ENCODE peak calls at places on chromosomes 4 and X, in five cellular contexts. V, J, U, W and E are unnamed samples.

GRCh38 chrX:136708348-136708747 is 60.4 kb downstream of the CD40LG start:
- DNase-seq in U (no peak), J (no peak), V (no peak), W (no peak), E (no peak)

GRCh38 chrX:100263650-100264049 is 146.4 kb downstream of the PCDH19 start:
- DNase-seq in J (no peak), V (no peak), U (no peak), W (no peak), E (no peak)

GRCh38 chr4:5888222-5888701 is 4.6 kb downstream of the CRMP1 start:
- DNase-seq in U (no peak), W (no peak), V (peak), J (no peak), E (peak)

GRCh38 chrX:119942831-119943184 is 743 bp downstream of the NKAP start:
- DNase-seq in W (no peak), U (no peak), J (no peak), V (peak), E (no peak)

GRCh38 chr4:122973465-122973864 is 51.1 kb upstream of the NUDT6 start:
- DNase-seq in W (no peak), V (no peak), J (no peak), U (no peak), E (no peak)

GRCh38 chr4:108287834-108288413 is 119.2 kb upstream of the LEF1 start:
- DNase-seq in W (no peak), V (no peak), U (no peak), J (no peak), E (no peak)

GRCh38 chr4:98260047-98260578 is 1.1 kb upstream of the RAP1GDS1 start:
- DNase-seq in J (no peak), V (peak), W (peak), U (no peak), E (peak)

GRCh38 chr4:7147661-7148310 is 44.6 kb upstream of the SORCS2 start:
- DNase-seq in W (no peak), V (no peak), J (no peak), U (no peak), E (no peak)

GRCh38 chrX:123155327-123155726 is 28.8 kb upstream of the GRIA3 start:
- DNase-seq in U (no peak), J (no peak), W (no peak), V (no peak), E (no peak)

GRCh38 chr4:24160358-24160757 is 270.5 kb upstream of the PPARGC1A start:
- DNase-seq in J (no peak), V (no peak), U (no peak), W (no peak), E (no peak)

GRCh38 chrX:48974033-48974432 is 2.4 kb upstream of the KCND1 start:
- DNase-seq in U (no peak), J (no peak), V (no peak), W (no peak), E (no peak)

GRCh38 chr4:3231431-3231980 is 17.5 kb upstream of the MSANTD1 start:
- DNase-seq in J (no peak), V (no peak), U (no peak), W (no peak), E (no peak)

GRCh38 chr4:184968784-184969201 is 49.5 kb upstream of the HELT start:
- DNase-seq in V (no peak), U (no peak), J (no peak), W (no peak), E (no peak)

GRCh38 chr4:72006576-72006975 is 25.2 kb upstream of the NPFFR2 start:
- DNase-seq in V (no peak), J (peak), U (no peak), W (no peak), E (no peak)

GRCh38 chr4:48858130-48858529 is 27.2 kb downstream of the OCIAD1 start:
- DNase-seq in W (no peak), J (no peak), U (no peak), V (no peak), E (no peak)

GRCh38 chr4:98046665-98047064 is 96.6 kb downstream of the STPG2 start:
- DNase-seq in V (no peak), J (no peak), U (no peak), W (no peak), E (no peak)

GRCh38 chr4:156803056-156803455 is 168.5 kb downstream of the PDGFC start:
- DNase-seq in W (no peak), V (no peak), U (peak), J (no peak), E (no peak)

GRCh38 chr4:45186249-45186648 is 459.9 kb upstream of the GNPDA2 start:
- DNase-seq in V (no peak), J (no peak), W (no peak), U (no peak), E (no peak)

GRCh38 chr4:145055533-145056257 is 42.3 kb downstream of the ANAPC10 start:
- DNase-seq in J (no peak), U (no peak), W (no peak), V (no peak), E (no peak)

GRCh38 chrX:51332188-51332942 is at the start of gene NUDT10:
- DNase-seq in W (no peak), J (no peak), V (peak), U (peak), E (peak)

GRCh38 chr4:71235321-71236206 is 103.3 kb upstream of the SLC4A4 start:
- DNase-seq in W (no peak), J (no peak), U (peak), V (no peak), E (no peak)

GRCh38 chr4:99435154-99435553 is at the start of gene ADH7:
- DNase-seq in V (no peak), U (no peak), W (no peak), J (no peak), E (no peak)

GRCh38 chrX:30679369-30679768 is 26.1 kb downstream of the GK start:
- DNase-seq in J (no peak), U (no peak), W (no peak), V (no peak), E (no peak)